ENCODE peak calls at places on chromosomes 4 and X, in four cellular contexts. One of them, this sample, is unnamed.

GRCh38 chrX:107747596-107748161 is 27.9 kb downstream of the TSC22D3 start:
- DNase-seq in IMR-90: peak
- DNase-seq in H9: no peak
- DNase-seq in H1: no peak
- DNase-seq in this sample: no peak

GRCh38 chr4:169485791-169486742 is 126.3 kb downstream of the NEK1 start:
- DNase-seq in IMR-90: peak
- DNase-seq in H9: no peak
- DNase-seq in H1: no peak
- DNase-seq in this sample: peak

GRCh38 chrX:32896132-32896531 is 315.2 kb downstream of the DMD start:
- DNase-seq in IMR-90: no peak
- DNase-seq in H9: no peak
- DNase-seq in H1: no peak
- DNase-seq in this sample: no peak

GRCh38 chrX:24862343-24862742 is 153.4 kb downstream of the ARX start:
- DNase-seq in IMR-90: peak
- DNase-seq in H9: no peak
- DNase-seq in H1: no peak
- DNase-seq in this sample: no peak

GRCh38 chr4:97656034-97656720 is 487.1 kb downstream of the STPG2 start:
- DNase-seq in IMR-90: no peak
- DNase-seq in H9: no peak
- DNase-seq in H1: no peak
- DNase-seq in this sample: peak

GRCh38 chr4:146637853-146638800 is 566 bp upstream of the POU4F2 start:
- DNase-seq in IMR-90: no peak
- DNase-seq in H9: peak
- DNase-seq in H1: no peak
- DNase-seq in this sample: no peak

GRCh38 chr4:25702848-25703247 is 47.2 kb downstream of the SLC34A2 start:
- DNase-seq in IMR-90: peak
- DNase-seq in H9: no peak
- DNase-seq in H1: no peak
- DNase-seq in this sample: peak

GRCh38 chr4:182925298-182925738 is 8.1 kb upstream of the DCTD start:
- DNase-seq in IMR-90: peak
- DNase-seq in H9: peak
- DNase-seq in H1: peak
- DNase-seq in this sample: peak

GRCh38 chrX:9204560-9204959 is 170.6 kb upstream of the FAM9B start:
- DNase-seq in IMR-90: peak
- DNase-seq in H9: no peak
- DNase-seq in H1: no peak
- DNase-seq in this sample: no peak

GRCh38 chr4:20761382-20761781 is 61.1 kb downstream of the PACRGL start:
- DNase-seq in IMR-90: no peak
- DNase-seq in H9: no peak
- DNase-seq in H1: no peak
- DNase-seq in this sample: no peak

GRCh38 chr4:98639523-98639922 is 18.9 kb downstream of the TSPAN5 start:
- DNase-seq in IMR-90: peak
- DNase-seq in H9: no peak
- DNase-seq in H1: no peak
- DNase-seq in this sample: no peak

GRCh38 chr4:76654796-76655195 is 219.8 kb downstream of the SHROOM3 start:
- DNase-seq in IMR-90: peak
- DNase-seq in H9: no peak
- DNase-seq in H1: no peak
- DNase-seq in this sample: no peak

DNA sequence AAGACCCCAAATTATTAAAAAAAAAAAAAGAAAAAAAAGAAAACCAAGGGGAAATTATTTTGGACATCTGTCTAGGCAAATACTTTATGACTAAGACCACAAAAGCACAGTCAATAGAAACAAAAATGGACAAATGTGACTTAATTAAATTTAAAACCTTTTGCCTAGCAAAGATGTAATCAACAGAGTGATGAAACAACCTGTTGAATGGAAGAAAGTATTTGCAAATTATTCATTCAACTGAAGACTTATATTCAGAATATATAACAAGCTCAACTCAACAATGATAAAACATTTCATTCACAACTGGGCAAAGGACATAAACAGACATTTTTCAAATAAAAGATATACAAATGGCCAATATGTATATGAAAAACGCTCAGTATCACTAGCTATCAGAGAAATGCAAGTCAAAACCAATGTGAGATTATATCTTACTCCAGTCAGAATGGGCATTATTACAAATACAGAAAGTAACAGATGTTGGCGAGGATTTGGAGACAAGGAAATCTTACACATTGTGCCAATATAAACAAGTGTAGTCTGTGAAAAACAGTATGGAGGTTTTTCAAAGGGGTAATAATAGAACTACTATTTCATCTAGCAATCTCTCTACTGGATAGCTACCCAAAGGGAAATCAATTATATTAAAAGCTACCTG is 67.1 kb downstream of the FAAH2 start:
- DNase-seq in IMR-90: no peak
- DNase-seq in H9: no peak
- DNase-seq in H1: no peak
- DNase-seq in this sample: no peak
- H3K56ac ChIP-seq in IMR-90: no peak
- H3K56ac ChIP-seq in H9: no peak
- H3K56ac ChIP-seq in H1: no peak
- H3K56ac ChIP-seq in this sample: no peak

GRCh38 chr4:121932212-121932974 is 19.5 kb downstream of the TRPC3 start:
- DNase-seq in IMR-90: no peak
- DNase-seq in H9: no peak
- DNase-seq in H1: no peak
- DNase-seq in this sample: no peak
- H4K5ac ChIP-seq in IMR-90: no peak
- H4K5ac ChIP-seq in H9: no peak
- H4K5ac ChIP-seq in H1: no peak
- H4K5ac ChIP-seq in this sample: no peak

GRCh38 chr4:180310616-180311015 is 1932.6 kb upstream of the TENM3 start:
- DNase-seq in IMR-90: no peak
- DNase-seq in H9: no peak
- DNase-seq in H1: no peak
- DNase-seq in this sample: no peak

GRCh38 chr4:180314972-180315371 is 1928.2 kb upstream of the TENM3 start:
- DNase-seq in IMR-90: no peak
- DNase-seq in H9: no peak
- DNase-seq in H1: no peak
- DNase-seq in this sample: no peak
- H3K56ac ChIP-seq in IMR-90: no peak
- H3K56ac ChIP-seq in H9: no peak
- H3K56ac ChIP-seq in H1: no peak
- H3K56ac ChIP-seq in this sample: no peak

DNA sequence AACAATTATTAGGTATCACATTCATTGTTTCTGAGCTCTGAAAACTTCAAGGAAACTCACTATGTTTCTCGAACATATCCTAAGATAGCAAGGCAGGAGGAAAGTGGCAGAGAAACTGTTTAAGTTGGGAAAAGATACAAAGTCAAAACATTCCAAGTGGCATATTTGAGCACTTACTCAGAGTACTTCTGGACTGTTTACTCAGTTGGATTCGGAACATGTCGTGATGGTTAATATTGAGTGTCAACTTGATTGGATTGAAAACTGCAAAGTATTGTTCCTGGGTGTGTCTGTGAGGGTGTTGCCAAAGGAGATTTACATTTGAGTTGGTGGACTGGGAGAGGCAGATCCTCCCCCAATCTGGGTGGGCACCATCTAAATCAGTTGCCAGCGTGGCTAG is 298.3 kb downstream of the IL1RAPL2 start:
- DNase-seq in IMR-90: no peak
- DNase-seq in H9: no peak
- DNase-seq in H1: no peak
- DNase-seq in this sample: no peak
- H4K5ac ChIP-seq in IMR-90: no peak
- H4K5ac ChIP-seq in H9: no peak
- H4K5ac ChIP-seq in H1: no peak
- H4K5ac ChIP-seq in this sample: no peak

GRCh38 chr4:52234539-52235174 is 183.6 kb downstream of the SPATA18 start:
- DNase-seq in IMR-90: peak
- DNase-seq in H9: no peak
- DNase-seq in H1: no peak
- DNase-seq in this sample: peak
- H3K56ac ChIP-seq in IMR-90: no peak
- H3K56ac ChIP-seq in H9: no peak
- H3K56ac ChIP-seq in H1: no peak
- H3K56ac ChIP-seq in this sample: no peak

GRCh38 chr4:94160774-94161173 is 46.9 kb upstream of the SMARCAD1 start:
- DNase-seq in IMR-90: no peak
- DNase-seq in H9: no peak
- DNase-seq in H1: no peak
- DNase-seq in this sample: no peak

GRCh38 chr4:94168321-94168720 is 39.3 kb upstream of the SMARCAD1 start:
- DNase-seq in IMR-90: no peak
- DNase-seq in H9: no peak
- DNase-seq in H1: no peak
- DNase-seq in this sample: peak

GRCh38 chr4:94169803-94170372 is 37.8 kb upstream of the SMARCAD1 start:
- DNase-seq in IMR-90: no peak
- DNase-seq in H9: no peak
- DNase-seq in H1: no peak
- DNase-seq in this sample: no peak

GRCh38 chr4:94159790-94160189 is 47.9 kb upstream of the SMARCAD1 start:
- DNase-seq in IMR-90: no peak
- DNase-seq in H9: no peak
- DNase-seq in H1: no peak
- DNase-seq in this sample: no peak

DNA sequence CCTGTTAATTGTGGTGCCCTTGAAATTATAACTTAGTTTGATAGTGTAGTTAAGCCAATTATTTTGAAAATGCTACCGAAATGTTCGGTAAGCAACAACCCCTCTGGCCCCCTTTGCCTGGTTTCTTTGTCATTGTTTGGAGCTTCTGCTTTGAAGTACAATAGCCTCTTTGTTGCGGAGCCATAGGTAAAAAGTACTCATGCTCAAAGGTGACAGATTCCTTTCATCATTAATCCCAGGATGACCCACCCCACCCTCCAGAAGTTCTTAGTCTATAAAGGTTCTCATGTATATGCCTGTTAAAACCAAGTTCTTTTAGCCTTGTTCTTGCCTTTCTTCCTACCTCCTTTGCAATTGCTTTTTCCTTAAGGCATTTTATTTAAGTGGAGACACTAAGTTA is 42.4 kb upstream of the SMARCAD1 start:
- DNase-seq in IMR-90: no peak
- DNase-seq in H9: peak
- DNase-seq in H1: peak
- DNase-seq in this sample: peak
- H4K5ac ChIP-seq in IMR-90: no peak
- H4K5ac ChIP-seq in H9: no peak
- H4K5ac ChIP-seq in H1: no peak
- H4K5ac ChIP-seq in this sample: no peak

GRCh38 chr4:8457646-8458045 is 17.1 kb downstream of the TRMT44 start:
- DNase-seq in IMR-90: no peak
- DNase-seq in H9: no peak
- DNase-seq in H1: no peak
- DNase-seq in this sample: no peak

GRCh38 chr4:8463811-8464210 is 23.2 kb downstream of the TRMT44 start:
- DNase-seq in IMR-90: no peak
- DNase-seq in H9: no peak
- DNase-seq in H1: no peak
- DNase-seq in this sample: no peak

GRCh38 chr4:8461616-8462015 is 21.0 kb downstream of the TRMT44 start:
- DNase-seq in IMR-90: no peak
- DNase-seq in H9: no peak
- DNase-seq in H1: no peak
- DNase-seq in this sample: no peak

GRCh38 chr4:8461086-8461485 is 20.5 kb downstream of the TRMT44 start:
- DNase-seq in IMR-90: no peak
- DNase-seq in H9: no peak
- DNase-seq in H1: no peak
- DNase-seq in this sample: no peak

DNA sequence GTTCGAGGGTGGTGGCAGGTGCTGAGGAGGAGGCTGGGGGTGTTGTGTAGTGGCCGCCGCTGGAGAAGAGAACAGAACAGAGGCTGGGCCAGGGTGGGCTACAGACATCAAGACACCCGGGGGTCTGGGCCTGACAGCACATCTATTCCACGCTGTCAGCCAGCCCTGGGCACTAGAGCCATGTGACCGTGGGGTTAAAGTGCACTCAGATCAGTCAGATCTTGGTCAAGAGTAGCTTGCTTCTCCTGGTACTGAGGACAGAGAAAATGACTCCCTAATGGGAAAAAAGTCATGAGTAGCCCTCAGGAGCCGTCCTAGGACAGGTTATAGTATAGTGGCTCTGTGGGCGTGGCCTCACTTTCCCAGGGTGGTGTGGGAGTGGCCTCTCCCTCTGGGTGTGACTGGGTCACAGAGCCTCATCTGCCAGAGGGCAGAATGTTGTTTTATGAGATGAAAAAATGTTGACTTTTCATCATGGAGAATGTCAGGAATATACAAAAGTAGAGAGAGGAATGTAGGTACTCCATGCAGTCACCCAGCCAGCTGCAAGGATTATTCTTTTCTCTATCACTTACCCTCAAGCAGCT is 19.4 kb downstream of the TRMT44 start:
- DNase-seq in IMR-90: no peak
- DNase-seq in H9: no peak
- DNase-seq in H1: no peak
- DNase-seq in this sample: no peak
- H3K56ac ChIP-seq in IMR-90: no peak
- H3K56ac ChIP-seq in H9: no peak
- H3K56ac ChIP-seq in H1: no peak
- H3K56ac ChIP-seq in this sample: no peak

GRCh38 chrX:12349201-12349600 is 210.9 kb downstream of the FRMPD4 start:
- DNase-seq in IMR-90: no peak
- DNase-seq in H9: peak
- DNase-seq in H1: peak
- DNase-seq in this sample: peak
- H4K5ac ChIP-seq in IMR-90: no peak
- H4K5ac ChIP-seq in H9: no peak
- H4K5ac ChIP-seq in H1: no peak
- H4K5ac ChIP-seq in this sample: no peak

GRCh38 chr4:1477045-1477905 is 71.0 kb upstream of the NKX1-1 start:
- DNase-seq in IMR-90: no peak
- DNase-seq in H9: no peak
- DNase-seq in H1: no peak
- DNase-seq in this sample: no peak
- H3K56ac ChIP-seq in IMR-90: no peak
- H3K56ac ChIP-seq in H9: no peak
- H3K56ac ChIP-seq in H1: no peak
- H3K56ac ChIP-seq in this sample: no peak

GRCh38 chr4:42397635-42398447 is 553 bp downstream of the SHISA3 start:
- DNase-seq in IMR-90: peak
- DNase-seq in H9: no peak
- DNase-seq in H1: no peak
- DNase-seq in this sample: no peak
- H4K5ac ChIP-seq in IMR-90: no peak
- H4K5ac ChIP-seq in H9: no peak
- H4K5ac ChIP-seq in H1: no peak
- H4K5ac ChIP-seq in this sample: no peak